ENCODE peak calls at places on chromosomes 16 and 17, in seven cellular contexts. One of them, this sample, is unnamed.

GRCh38 chr16:27401768-27402568 is at the start of gene IL21R:
- DNase-seq in GF-D8: peak; percentile 67
- DNase-seq in left cardiac atrium: peak; percentile 78
- DNase-seq in hypothalamus: no peak
- DNase-seq in GM12865: peak; percentile 94
- DNase-seq in GM13977: peak; percentile 73
- DNase-seq in LoVo: no peak
- DNase-seq in this sample: no peak

GRCh38 chr17:46108120-46108519 is 85.1 kb downstream of the KANSL1 start:
- DNase-seq in LoVo: no peak
- DNase-seq in left cardiac atrium: no peak
- DNase-seq in GM13977: no peak
- DNase-seq in GM12865: no peak
- DNase-seq in hypothalamus: no peak
- DNase-seq in GF-D8: no peak
- DNase-seq in this sample: no peak

GRCh38 chr17:38745545-38745944 is 2.6 kb downstream of the PCGF2 start:
- DNase-seq in hypothalamus: no peak
- DNase-seq in LoVo: no peak
- DNase-seq in GF-D8: no peak
- DNase-seq in GM12865: no peak
- DNase-seq in left cardiac atrium: no peak
- DNase-seq in GM13977: no peak
- DNase-seq in this sample: peak; percentile 19

GRCh38 chr16:64964126-64964540 is 157.7 kb downstream of the CDH11 start:
- DNase-seq in hypothalamus: no peak
- DNase-seq in LoVo: no peak
- DNase-seq in GF-D8: no peak
- DNase-seq in GM13977: no peak
- DNase-seq in GM12865: no peak
- DNase-seq in left cardiac atrium: no peak
- DNase-seq in this sample: no peak

GRCh38 chr17:80529104-80529903 is 15.3 kb upstream of the RPTOR start:
- DNase-seq in GM12865: no peak
- DNase-seq in LoVo: no peak
- DNase-seq in GM13977: no peak
- DNase-seq in hypothalamus: no peak
- DNase-seq in left cardiac atrium: no peak
- DNase-seq in GF-D8: no peak
- DNase-seq in this sample: no peak

GRCh38 chr17:9225305-9226101 is 204.2 kb downstream of the NTN1 start:
- DNase-seq in GM12865: no peak
- DNase-seq in GM13977: no peak
- DNase-seq in GF-D8: no peak
- DNase-seq in left cardiac atrium: peak; percentile 18
- DNase-seq in hypothalamus: no peak
- DNase-seq in LoVo: no peak
- DNase-seq in this sample: no peak

GRCh38 chr17:42438600-42439567 is 15.8 kb upstream of the CAVIN1 start:
- DNase-seq in GM13977: no peak
- DNase-seq in LoVo: no peak
- DNase-seq in left cardiac atrium: no peak
- DNase-seq in hypothalamus: no peak
- DNase-seq in GF-D8: no peak
- DNase-seq in GM12865: peak; percentile 58
- DNase-seq in this sample: no peak

GRCh38 chr17:81429813-81430510 is 34.7 kb downstream of the BAHCC1 start:
- DNase-seq in hypothalamus: peak; percentile 56
- DNase-seq in GM12865: no peak
- DNase-seq in GF-D8: peak; percentile 41
- DNase-seq in LoVo: no peak
- DNase-seq in GM13977: no peak
- DNase-seq in left cardiac atrium: peak; percentile 67
- DNase-seq in this sample: no peak

GRCh38 chr17:61349350-61349749 is 50.3 kb upstream of the TBX2 start:
- DNase-seq in GF-D8: no peak
- DNase-seq in GM13977: no peak
- DNase-seq in left cardiac atrium: no peak
- DNase-seq in LoVo: no peak
- DNase-seq in GM12865: peak; percentile 9
- DNase-seq in hypothalamus: no peak
- DNase-seq in this sample: no peak

GRCh38 chr16:31395647-31396046 is 2.5 kb downstream of the ITGAD start:
- DNase-seq in left cardiac atrium: no peak
- DNase-seq in GM13977: no peak
- DNase-seq in LoVo: no peak
- DNase-seq in GM12865: no peak
- DNase-seq in hypothalamus: no peak
- DNase-seq in GF-D8: no peak
- DNase-seq in this sample: no peak

GRCh38 chr16:65306313-65306712 is 184.4 kb upstream of the CDH11 start:
- DNase-seq in GF-D8: no peak
- DNase-seq in left cardiac atrium: no peak
- DNase-seq in GM12865: no peak
- DNase-seq in LoVo: no peak
- DNase-seq in GM13977: no peak
- DNase-seq in hypothalamus: no peak
- DNase-seq in this sample: no peak

GRCh38 chr17:78272914-78273258 is 41.5 kb downstream of the TMEM235 start:
- DNase-seq in GM12865: no peak
- DNase-seq in LoVo: no peak
- DNase-seq in left cardiac atrium: no peak
- DNase-seq in GF-D8: no peak
- DNase-seq in GM13977: no peak
- DNase-seq in hypothalamus: no peak
- DNase-seq in this sample: no peak

GRCh38 chr16:50880926-50881325 is 139.0 kb downstream of the CYLD start:
- DNase-seq in hypothalamus: no peak
- DNase-seq in GM12865: no peak
- DNase-seq in LoVo: no peak
- DNase-seq in GF-D8: no peak
- DNase-seq in GM13977: no peak
- DNase-seq in left cardiac atrium: no peak
- DNase-seq in this sample: no peak

GRCh38 chr17:4948166-4948996 is at the start of gene PFN1:
- DNase-seq in hypothalamus: peak; percentile 74
- DNase-seq in GM12865: peak; percentile 97
- DNase-seq in left cardiac atrium: peak; percentile 91
- DNase-seq in GF-D8: peak; percentile 69
- DNase-seq in LoVo: peak; percentile 85
- DNase-seq in GM13977: peak; percentile 95
- DNase-seq in this sample: peak; percentile 90